ENCODE peak calls at places on chromosome 15, in four cellular contexts. Y is glutamatergic neuron; C is HFFc6; N is activated CD8-positive, alpha-beta memory T cell treated with anti-CD3 and anti-CD28 coated beads for 48 hours. I is an unnamed sample.

GRCh38 chr15:72902245-72902928 is 118.8 kb upstream of the ADPGK start:
- DNase-seq in Y (no peak), C (peak), N (no peak), I (peak)

GRCh38 chr15:50150349-50150748 is 31.3 kb upstream of the ATP8B4 start:
- DNase-seq in Y (no peak), C (no peak), N (no peak), I (no peak)

GRCh38 chr15:92288755-92289154 is 104.9 kb upstream of the ST8SIA2 start:
- DNase-seq in Y (no peak), C (no peak), N (no peak), I (no peak)

GRCh38 chr15:99155961-99156443 is 51.1 kb downstream of the SYNM start:
- DNase-seq in Y (no peak), C (peak), N (no peak), I (peak)

GRCh38 chr15:71508081-71508682 is 302.2 kb upstream of the NR2E3 start:
- DNase-seq in Y (no peak), C (no peak), N (no peak), I (no peak)

GRCh38 chr15:40770147-40770721 is 454 bp downstream of the C15orf62 start:
- DNase-seq in Y (peak), C (no peak), N (no peak), I (no peak)

GRCh38 chr15:58498821-58499580 is 67.2 kb downstream of the LIPC start:
- DNase-seq in Y (no peak), C (peak), N (no peak), I (peak)

GRCh38 chr15:76964157-76964556 is 30.8 kb upstream of the PSTPIP1 start:
- DNase-seq in Y (no peak), C (no peak), N (no peak), I (no peak)

GRCh38 chr15:46442196-46442595 is 807.4 kb downstream of the SQOR start:
- DNase-seq in Y (no peak), C (peak), N (no peak), I (peak)

GRCh38 chr15:25717116-25717755 is 145.9 kb downstream of the ATP10A start:
- DNase-seq in Y (no peak), C (no peak), N (no peak), I (no peak)

GRCh38 chr15:87365221-87365620 is 891.3 kb downstream of the NTRK3 start:
- DNase-seq in Y (no peak), C (peak), N (no peak), I (peak)

GRCh38 chr15:78842519-78842918 is 30.2 kb upstream of the MORF4L1 start:
- DNase-seq in Y (no peak), C (no peak), N (no peak), I (no peak)

I was measured in foreskin fibroblast.